ENCODE peak calls at places on chromosome 19, in ten cellular contexts. W, V, E, Y, U, L, Z, O, X and I are unnamed samples.

GRCh38 chr19:14798760-14799159 is 20.4 kb upstream of the ADGRE2 start:
- DNase-seq in U (no peak), L (no peak), E (no peak), V (no peak), O (no peak), Y (no peak), X (no peak), Z (no peak), W (no peak), I (no peak)

GRCh38 chr19:40380199-40381037 is 9.6 kb downstream of the HIPK4 start:
- DNase-seq in Y (no peak), E (no peak), L (no peak), U (no peak), O (no peak), V (no peak), X (no peak), Z (no peak), W (no peak), I (no peak)

GRCh38 chr19:27821418-27822018 is 1391.4 kb downstream of the UQCRFS1 start:
- DNase-seq in L (no peak), W (no peak), Z (no peak), U (no peak), E (no peak), O (no peak), V (no peak), X (no peak), Y (no peak), I (no peak)

GRCh38 chr19:23526302-23526701 is 131.0 kb upstream of the ZNF91 start:
- DNase-seq in Y (no peak), E (no peak), V (no peak), U (no peak), Z (no peak), W (no peak), X (no peak), L (no peak), O (no peak), I (no peak)

GRCh38 chr19:3644351-3645066 is 17.9 kb upstream of the CACTIN start:
- DNase-seq in V (no peak), L (no peak), O (peak), X (peak), W (no peak), Z (no peak), U (no peak), Y (no peak), E (no peak), I (no peak)

GRCh38 chr19:19618384-19619051 is at the start of gene PBX4:
- DNase-seq in U (peak), Y (peak), O (peak), W (peak), Z (peak), X (peak), L (peak), V (peak), E (peak), I (peak)

GRCh38 chr19:58044886-58045285 is 11.1 kb downstream of the ZSCAN1 start:
- DNase-seq in X (no peak), Z (no peak), L (no peak), O (no peak), Y (no peak), W (no peak), U (no peak), V (no peak), E (no peak), I (no peak)

GRCh38 chr19:46601318-46602224 is at the start of gene CALM3:
- DNase-seq in W (peak), L (peak), U (peak), V (no peak), Z (peak), Y (no peak), O (no peak), X (no peak), E (no peak), I (no peak)

GRCh38 chr19:41133260-41133659 is 19.0 kb downstream of the CYP2F1 start:
- DNase-seq in Z (no peak), O (peak), U (no peak), V (no peak), X (no peak), Y (no peak), E (no peak), L (no peak), W (peak), I (no peak)

GRCh38 chr19:49766938-49767315 is at the start of gene AP2A1:
- DNase-seq in U (no peak), V (no peak), O (no peak), L (no peak), E (no peak), Y (no peak), X (no peak), W (no peak), Z (no peak), I (no peak)

GRCh38 chr19:19042732-19043274 is 9.4 kb downstream of the ARMC6 start:
- DNase-seq in Z (no peak), V (no peak), E (no peak), X (no peak), U (no peak), L (no peak), W (no peak), O (no peak), Y (no peak), I (no peak)

GRCh38 chr19:54449701-54450069 is 686 bp downstream of the LENG8 start:
- DNase-seq in L (no peak), X (no peak), Y (no peak), U (no peak), W (no peak), E (no peak), O (peak), Z (no peak), V (no peak), I (no peak)

GRCh38 chr19:4414144-4414799 is 11.8 kb downstream of the CHAF1A start:
- DNase-seq in V (no peak), X (no peak), W (no peak), U (no peak), Y (no peak), L (no peak), E (no peak), O (peak), Z (no peak), I (no peak)

GRCh38 chr19:58492265-58492664 is 16.1 kb downstream of the ZNF446 start:
- DNase-seq in U (no peak), O (no peak), L (no peak), Y (no peak), E (no peak), X (no peak), V (no peak), Z (no peak), W (no peak), I (no peak)

GRCh38 chr19:46495789-46496099 is at the start of gene PNMA8B:
- DNase-seq in Z (peak), X (peak), L (no peak), W (peak), E (no peak), O (peak), U (no peak), Y (peak), V (peak), I (no peak)

GRCh38 chr19:55113570-55114039 is 3.8 kb downstream of the PPP1R12C start:
- DNase-seq in U (peak), V (peak), Z (peak), L (no peak), O (peak), Y (no peak), E (no peak), W (peak), X (peak), I (peak)

GRCh38 chr19:45712699-45713067 is 18.0 kb downstream of the FBXO46 start:
- DNase-seq in E (no peak), O (no peak), W (peak), V (no peak), L (no peak), U (no peak), Z (no peak), Y (no peak), X (no peak), I (no peak)

GRCh38 chr19:55005684-55006488 is 32.2 kb downstream of the GP6 start:
- DNase-seq in U (no peak), E (peak), O (peak), V (no peak), L (peak), X (peak), Z (no peak), W (no peak), Y (no peak), I (no peak)

GRCh38 chr19:19406878-19407639 is 1.6 kb downstream of the GATAD2A start:
- DNase-seq in X (peak), Y (peak), L (peak), O (peak), V (no peak), E (no peak), Z (no peak), U (no peak), W (no peak), I (no peak)

GRCh38 chr19:17348700-17349099 is 11.3 kb downstream of the GTPBP3 start:
- DNase-seq in U (no peak), E (no peak), O (peak), X (no peak), V (peak), Y (peak), L (no peak), W (peak), Z (peak), I (peak)

GRCh38 chr19:53917356-53917755 is 8.3 kb downstream of the CACNG7 start:
- DNase-seq in E (no peak), U (no peak), V (no peak), W (no peak), O (no peak), Z (no peak), L (no peak), Y (no peak), X (no peak), I (no peak)

GRCh38 chr19:6241056-6241455 is 38.7 kb downstream of the MLLT1 start:
- DNase-seq in E (no peak), L (no peak), O (no peak), X (no peak), Y (no peak), W (peak), Z (no peak), V (no peak), U (no peak), I (no peak)

GRCh38 chr19:33376931-33377557 is 3.5 kb downstream of the CEBPG start:
- DNase-seq in E (no peak), X (no peak), L (no peak), V (no peak), Y (no peak), Z (no peak), W (no peak), U (no peak), O (no peak), I (no peak)

GRCh38 chr19:46716013-46716671 is 772 bp downstream of the PRKD2 start:
- DNase-seq in U (no peak), L (peak), V (no peak), O (peak), W (peak), E (no peak), Y (peak), Z (peak), X (no peak), I (no peak)

GRCh38 chr19:14476663-14477401 is 1.7 kb upstream of the PTGER1 start:
- DNase-seq in Z (no peak), E (no peak), U (no peak), L (no peak), Y (no peak), O (peak), W (peak), X (no peak), V (no peak), I (no peak)

GRCh38 chr19:47573076-47574026 is at the start of gene ZNF541:
- DNase-seq in Y (peak), O (peak), Z (peak), W (peak), L (no peak), X (peak), V (peak), U (no peak), E (no peak), I (peak)

GRCh38 chr19:18999016-18999758 is 34.1 kb downstream of the SUGP2 start:
- DNase-seq in V (peak), U (no peak), Z (peak), E (no peak), Y (no peak), X (peak), O (peak), L (peak), W (no peak), I (no peak)

GRCh38 chr19:57812201-57812600 is 2.5 kb downstream of the ZNF552 start:
- DNase-seq in O (peak), L (no peak), X (no peak), W (no peak), U (no peak), Z (no peak), V (no peak), Y (no peak), E (no peak), I (no peak)

GRCh38 chr19:19655641-19656343 is 7.7 kb downstream of the ATP13A1 start:
- DNase-seq in V (no peak), W (peak), U (no peak), X (no peak), O (no peak), Y (no peak), Z (no peak), L (no peak), E (no peak), I (no peak)

GRCh38 chr19:53998223-53998622 is 6.8 kb downstream of the CACNG6 start:
- DNase-seq in E (no peak), U (no peak), L (no peak), W (no peak), X (no peak), Y (no peak), V (no peak), O (no peak), Z (no peak), I (no peak)

GRCh38 chr19:58268344-58268743 is 10.4 kb upstream of the ZNF8 start:
- DNase-seq in O (no peak), Z (no peak), E (no peak), W (no peak), Y (no peak), V (no peak), U (no peak), L (no peak), X (no peak), I (no peak)

GRCh38 chr19:45076029-45076850 is at the start of gene ZNF296:
- DNase-seq in X (no peak), W (peak), U (no peak), O (peak), Z (peak), Y (peak), E (peak), L (no peak), V (peak), I (peak)

GRCh38 chr19:6564393-6564792 is 26.6 kb downstream of the CD70 start:
- DNase-seq in Z (no peak), U (no peak), L (peak), E (no peak), W (no peak), V (no peak), X (no peak), Y (no peak), O (peak), I (no peak)

GRCh38 chr19:21098291-21098690 is 16.3 kb downstream of the ZNF714 start:
- DNase-seq in E (no peak), L (no peak), V (no peak), Z (no peak), Y (no peak), X (no peak), O (no peak), W (no peak), U (no peak), I (no peak)

GRCh38 chr19:29672933-29673336 is 7.7 kb downstream of the PLEKHF1 start:
- DNase-seq in E (no peak), Y (no peak), O (no peak), L (peak), V (no peak), X (no peak), U (no peak), Z (no peak), W (peak), I (no peak)

GRCh38 chr19:19193926-19194325 is 1.9 kb downstream of the RFXANK start:
- DNase-seq in E (no peak), Y (no peak), Z (no peak), U (no peak), X (no peak), O (no peak), W (no peak), L (no peak), V (no peak), I (no peak)

GRCh38 chr19:46466536-46467199 is 4.7 kb downstream of the PNMA8A start:
- DNase-seq in L (no peak), E (no peak), V (peak), O (peak), W (peak), X (no peak), U (no peak), Z (no peak), Y (no peak), I (no peak)

GRCh38 chr19:33445752-33446070 is 72.2 kb downstream of the CEBPG start:
- DNase-seq in L (no peak), O (no peak), Y (peak), X (no peak), U (no peak), W (peak), Z (no peak), V (no peak), E (no peak), I (no peak)

GRCh38 chr19:34337747-34338146 is 27.2 kb upstream of the GPI start:
- DNase-seq in U (no peak), Y (no peak), X (no peak), Z (no peak), O (no peak), L (no peak), V (no peak), W (no peak), E (no peak), I (no peak)

GRCh38 chr19:36001605-36002004 is 6.6 kb downstream of the SDHAF1 start:
- DNase-seq in Y (no peak), X (no peak), V (no peak), E (no peak), Z (no peak), L (no peak), O (no peak), W (no peak), U (no peak), I (no peak)

GRCh38 chr19:35992902-35993765 is 1.9 kb upstream of the SDHAF1 start:
- DNase-seq in Y (no peak), W (no peak), X (no peak), O (no peak), E (no peak), Z (no peak), L (no peak), U (no peak), V (no peak), I (no peak)

GRCh38 chr19:35994868-35995654 is at the start of gene SDHAF1:
- DNase-seq in X (peak), E (peak), L (peak), Z (peak), U (peak), V (peak), W (peak), O (peak), Y (peak), I (peak)

GRCh38 chr19:35995655-35995993 is 636 bp downstream of the SDHAF1 start:
- DNase-seq in Z (peak), U (no peak), W (peak), O (peak), V (peak), E (no peak), Y (peak), X (no peak), L (peak), I (no peak)

GRCh38 chr19:35996777-35997176 is 1.8 kb downstream of the SDHAF1 start:
- DNase-seq in Y (no peak), Z (no peak), L (no peak), E (no peak), V (no peak), W (no peak), U (no peak), O (no peak), X (no peak), I (no peak)
- TF ChIP-seq CTCF in Y (no peak), Z (no peak), L (no peak), E (no peak), V (no peak), W (no peak), U (no peak), O (no peak), X (no peak), I (no peak)

GRCh38 chr19:38734176-38734425 is 10.2 kb downstream of the CAPN12 start:
- DNase-seq in Z (peak), O (no peak), W (no peak), L (no peak), Y (no peak), U (no peak), E (no peak), X (no peak), V (no peak), I (no peak)
- H3K4me3 ChIP-seq in Z (no peak), O (no peak), W (no peak), L (no peak), Y (no peak), U (no peak), E (no peak), X (no peak), V (no peak), I (no peak)

DNA sequence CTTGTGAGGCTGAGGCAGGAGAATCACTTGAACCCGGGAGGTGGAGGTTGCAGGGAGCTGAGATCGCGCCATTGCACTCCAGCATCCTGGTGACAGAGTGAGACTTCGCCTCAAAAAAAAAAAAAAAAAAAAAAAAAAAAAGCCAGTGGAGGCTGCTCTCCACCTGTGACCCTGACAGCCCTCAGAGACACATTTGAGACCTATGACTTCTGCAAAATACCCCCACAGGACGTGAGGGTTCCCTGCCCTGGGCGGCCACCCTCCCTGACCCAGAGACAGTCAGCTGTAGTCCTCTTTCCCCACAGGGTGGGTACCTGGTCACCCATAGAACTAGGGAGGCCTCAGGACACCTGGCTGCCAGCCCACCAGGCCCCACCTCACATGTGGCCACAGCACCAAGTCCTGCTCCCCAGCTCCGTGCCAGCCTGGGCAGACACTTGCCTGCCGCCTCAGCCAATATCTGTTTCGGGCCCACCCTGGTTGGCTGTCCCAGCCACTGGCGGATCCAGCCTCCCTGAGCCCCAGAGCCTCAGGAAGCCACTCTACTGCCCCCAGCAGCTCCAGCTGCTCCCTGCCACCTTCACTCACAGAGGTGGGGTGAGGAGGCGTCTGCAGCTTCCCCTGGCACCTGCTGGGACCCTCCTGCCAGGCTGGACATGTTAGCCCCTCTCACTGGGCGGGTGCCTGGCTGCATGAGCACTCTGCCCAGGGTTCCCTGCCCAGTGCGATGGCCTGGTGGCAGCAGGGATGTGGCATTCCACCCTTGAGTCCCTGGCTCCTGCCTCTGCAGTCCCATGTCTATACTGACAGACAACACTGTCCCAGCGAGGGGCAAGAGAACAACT is 7.0 kb downstream of the MKNK2 start:
- DNase-seq in L (no peak), E (no peak), X (no peak), O (no peak), V (no peak), W (peak), U (no peak), Y (peak), Z (no peak), I (no peak)
- H3K27ac ChIP-seq in L (no peak), E (peak), X (no peak), O (peak), V (peak), W (no peak), U (peak), Y (peak), Z (peak), I (peak)

DNA sequence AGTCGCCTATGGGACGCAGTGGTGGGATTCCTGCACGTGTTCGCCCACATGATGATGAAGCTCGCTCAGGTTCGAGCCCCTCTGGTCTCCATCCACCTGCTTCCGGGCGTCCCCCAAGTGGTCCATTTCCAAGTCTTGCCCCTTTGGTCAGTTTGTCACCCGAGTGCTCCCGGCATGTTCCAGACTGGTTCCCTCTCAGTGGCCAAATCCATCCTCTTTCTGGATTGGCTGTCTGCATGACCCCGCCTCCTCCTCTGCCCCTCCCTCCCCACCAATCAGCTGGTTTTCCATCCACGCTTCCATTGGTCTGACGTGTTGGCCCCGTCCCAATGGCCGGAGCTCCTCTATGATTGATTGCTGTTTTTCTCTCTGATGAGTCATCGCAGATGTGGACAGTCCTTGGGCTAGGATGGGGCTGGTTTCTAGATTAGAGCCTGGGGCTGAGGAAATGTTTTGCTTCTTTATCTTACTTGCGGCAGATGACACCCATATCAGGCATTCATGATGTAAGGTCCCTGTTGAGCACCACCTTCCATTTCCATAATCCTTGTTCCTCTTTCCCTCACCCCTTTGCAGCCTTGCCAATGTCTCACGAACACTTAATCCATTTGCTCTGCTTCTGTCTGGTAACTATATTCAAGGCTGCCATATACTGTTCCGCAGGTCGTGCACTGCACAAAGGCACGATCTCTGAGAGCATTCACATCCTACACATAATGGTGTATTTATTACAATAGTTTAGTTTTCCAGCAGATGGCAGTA is 73.8 kb downstream of the MAP4K1 start:
- DNase-seq in E (no peak), O (peak), L (no peak), Y (no peak), Z (peak), V (peak), W (peak), X (peak), U (no peak), I (peak)
- TF ChIP-seq CTCF in E (peak), O (no peak), L (peak), Y (no peak), Z (no peak), V (peak), W (peak), X (peak), U (peak), I (peak)